ENCODE peak calls at places on chromosomes 2 and 18, in six cellular contexts. A is K562, L is IMR-90, G is ovary, K is body of pancreas, B is A549. X is an unnamed sample.

GRCh38 chr18:61237529-61237928 is 95.7 kb upstream of the CDH20 start:
- DNase-seq in G (no peak), K (no peak), L (no peak), B (no peak), A (no peak), X (no peak)

GRCh38 chr2:88218971-88219370 is 48.8 kb downstream of the THNSL2 start:
- DNase-seq in L (no peak), B (no peak), K (no peak), A (no peak), G (no peak), X (no peak)

GRCh38 chr18:3029215-3029972 is 16.4 kb upstream of the LPIN2 start:
- DNase-seq in L (peak), A (peak), B (no peak), K (no peak), G (no peak), X (no peak)

GRCh38 chr2:218323526-218324472 is 31.5 kb upstream of the TMBIM1 start:
- DNase-seq in K (peak), L (peak), G (peak), B (peak), A (no peak), X (peak)

GRCh38 chr18:59502222-59502898 is 143.3 kb upstream of the LMAN1 start:
- DNase-seq in K (peak), L (peak), G (no peak), A (no peak), B (no peak), X (peak)

GRCh38 chr2:135066710-135067109 is 14.6 kb downstream of the RAB3GAP1 start:
- DNase-seq in A (no peak), B (no peak), L (peak), G (no peak), K (no peak), X (no peak)

GRCh38 chr2:85921659-85922058 is 32.9 kb upstream of the ST3GAL5 start:
- DNase-seq in B (no peak), G (no peak), L (no peak), A (peak), K (no peak), X (no peak)

GRCh38 chr2:128783193-128783671 is 464.6 kb upstream of the HS6ST1 start:
- DNase-seq in K (no peak), A (no peak), B (no peak), L (no peak), G (peak), X (no peak)

GRCh38 chr2:218993345-218994315 is at the start of gene CRYBA2:
- DNase-seq in B (no peak), L (no peak), A (peak), G (no peak), K (peak), X (no peak)

GRCh38 chr2:81981616-81982015 is 1677.1 kb upstream of the LRRTM1 start:
- DNase-seq in A (no peak), B (no peak), G (no peak), L (no peak), K (no peak), X (no peak)

GRCh38 chr2:225354281-225354774 is 45.2 kb upstream of the NYAP2 start:
- DNase-seq in G (no peak), L (peak), K (no peak), B (peak), A (peak), X (no peak)

GRCh38 chr2:70523996-70524965 is 29.3 kb downstream of the TGFA start:
- DNase-seq in G (peak), K (peak), L (peak), A (no peak), B (peak), X (no peak)

GRCh38 chr2:45318675-45319074 is 292.4 kb downstream of the SRBD1 start:
- DNase-seq in L (no peak), K (no peak), B (no peak), A (no peak), G (no peak), X (no peak)

GRCh38 chr2:82143343-82143742 is 1838.8 kb upstream of the LRRTM1 start:
- DNase-seq in G (no peak), A (no peak), K (no peak), B (no peak), L (no peak), X (no peak)

GRCh38 chr2:205656426-205656795 is 25.9 kb upstream of the NRP2 start:
- DNase-seq in L (no peak), A (no peak), G (no peak), K (no peak), B (no peak), X (no peak)

GRCh38 chr18:61972389-61973264 is 79.8 kb upstream of the RNF152 start:
- DNase-seq in K (no peak), A (no peak), G (no peak), L (no peak), B (no peak), X (no peak)

GRCh38 chr2:8214221-8214620 is 467.6 kb upstream of the ID2 start:
- DNase-seq in G (no peak), K (no peak), B (no peak), L (peak), A (no peak), X (no peak)

GRCh38 chr2:158457826-158458616 is 1.3 kb downstream of the PKP4 start:
- DNase-seq in K (peak), L (peak), A (peak), B (peak), G (peak), X (peak)

GRCh38 chr2:214066847-214067246 is 344.0 kb upstream of the VWC2L start:
- DNase-seq in B (no peak), G (no peak), A (no peak), L (no peak), K (no peak), X (no peak)

GRCh38 chr2:26399781-26400376 is 1.8 kb upstream of the DRC1 start:
- DNase-seq in B (no peak), L (no peak), A (no peak), K (no peak), G (no peak), X (no peak)

GRCh38 chr2:152581360-152581759 is 135.9 kb downstream of the PRPF40A start:
- DNase-seq in A (no peak), L (no peak), G (no peak), B (no peak), K (no peak), X (no peak)

GRCh38 chr18:24778810-24779418 is 318.5 kb downstream of the HRH4 start:
- DNase-seq in A (no peak), B (no peak), K (no peak), L (no peak), G (no peak), X (no peak)

GRCh38 chr2:208025037-208025813 is at the start of gene PLEKHM3:
- DNase-seq in G (peak), B (peak), L (peak), A (peak), K (peak), X (peak)

GRCh38 chr2:193076995-193077394 is 882.3 kb upstream of the TMEFF2 start:
- DNase-seq in B (no peak), A (no peak), K (no peak), L (no peak), G (no peak), X (no peak)

GRCh38 chr2:164979113-164979512 is 23.8 kb upstream of the SLC38A11 start:
- DNase-seq in K (no peak), G (no peak), A (no peak), B (no peak), L (no peak), X (no peak)

GRCh38 chr2:17573085-17573805 is 32.7 kb downstream of the VSNL1 start:
- DNase-seq in K (no peak), L (no peak), A (no peak), B (no peak), G (no peak), X (no peak)

GRCh38 chr2:207163053-207163814 is 2.5 kb downstream of the KLF7 start:
- DNase-seq in L (peak), G (no peak), A (no peak), K (peak), B (peak), X (peak)

GRCh38 chr2:207163815-207164747 is 1.7 kb downstream of the KLF7 start:
- DNase-seq in K (peak), G (peak), L (peak), B (peak), A (no peak), X (peak)

GRCh38 chr2:19810637-19811036 is 91.1 kb downstream of the TTC32 start:
- DNase-seq in B (no peak), G (no peak), K (no peak), A (no peak), L (peak), X (no peak)

GRCh38 chr2:201188449-201188848 is 5.5 kb downstream of the CASP10 start:
- DNase-seq in B (no peak), K (no peak), G (no peak), A (no peak), L (no peak), X (no peak)

GRCh38 chr2:26292646-26293045 is 47.9 kb downstream of the HADHB start:
- DNase-seq in K (no peak), A (peak), L (peak), G (peak), B (no peak), X (peak)

GRCh38 chr18:11811009-11811408 is 40.2 kb upstream of the CHMP1B start:
- DNase-seq in A (no peak), G (no peak), K (no peak), L (no peak), B (no peak), X (no peak)

GRCh38 chr2:48205137-48205798 is 299.0 kb upstream of the FBXO11 start:
- DNase-seq in A (peak), K (no peak), G (no peak), L (peak), B (peak), X (no peak)

GRCh38 chr2:67772216-67773180 is 290.3 kb downstream of the C1D start:
- DNase-seq in K (peak), A (no peak), B (no peak), L (no peak), G (no peak), X (peak)

GRCh38 chr2:167844714-167845530 is 402.5 kb downstream of the STK39 start:
- DNase-seq in K (peak), L (no peak), A (peak), G (no peak), B (peak), X (no peak)

GRCh38 chr2:88074854-88075292 is 7.2 kb downstream of the SMYD1 start:
- DNase-seq in A (no peak), G (no peak), K (no peak), B (no peak), L (peak), X (no peak)

GRCh38 chr2:100887713-100888112 is 67.8 kb downstream of the NPAS2 start:
- DNase-seq in A (no peak), L (no peak), B (no peak), K (peak), G (no peak), X (no peak)

DNA sequence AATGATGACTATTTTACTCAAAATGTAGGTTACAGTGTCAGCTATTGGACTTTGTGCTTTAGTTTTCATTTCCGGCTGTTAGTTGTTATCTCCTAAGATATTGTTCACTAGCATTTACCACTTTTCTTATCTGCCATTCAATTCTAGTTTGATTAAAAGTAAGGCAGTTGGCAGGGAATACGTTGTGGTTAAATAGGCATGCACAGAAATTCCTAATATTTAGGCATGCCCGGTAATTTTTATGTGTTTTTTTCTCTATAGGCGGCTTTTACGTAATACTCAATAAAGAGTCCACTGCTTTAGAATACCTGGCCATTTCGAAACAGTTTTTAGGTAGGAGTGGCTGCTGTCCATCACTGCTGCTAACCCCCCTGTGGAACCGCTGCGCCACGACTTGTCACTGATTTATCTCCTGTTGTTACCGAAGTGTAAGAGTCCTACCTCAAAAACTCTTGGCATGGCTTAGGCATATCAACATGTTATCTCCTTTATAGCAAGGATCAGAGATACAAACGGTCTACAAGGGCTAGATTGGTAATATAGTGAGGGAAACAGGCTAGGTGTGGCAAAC is 39.5 kb downstream of the BABAM2 start:
- DNase-seq in A (no peak), L (no peak), G (no peak), K (no peak), B (no peak), X (no peak)
- H3K27ac ChIP-seq in A (no peak), L (peak), G (no peak), K (no peak), B (peak), X (peak)

DNA sequence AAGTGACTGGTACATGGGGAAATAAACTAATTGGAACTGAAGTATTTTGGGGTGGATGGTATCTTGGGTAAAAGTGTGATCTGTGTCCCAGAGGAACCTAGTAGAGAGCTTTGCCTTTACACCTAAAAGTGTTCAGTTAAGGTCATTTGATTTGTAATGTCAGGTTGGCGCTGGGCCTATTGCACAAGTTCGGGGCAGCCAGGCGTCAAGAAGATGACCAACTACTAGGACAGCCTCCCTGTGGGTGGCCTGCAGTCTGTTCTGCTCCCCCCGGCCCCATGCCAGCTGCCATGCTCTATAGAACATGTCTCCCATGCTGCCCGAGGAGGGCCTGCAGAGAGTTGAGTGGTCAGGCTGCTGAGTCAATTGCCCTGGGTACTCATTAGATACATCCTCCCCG is 10.1 kb downstream of the RRM2 start:
- DNase-seq in K (no peak), A (no peak), B (no peak), G (no peak), L (no peak), X (no peak)
- TF ChIP-seq POLR2A in K (no peak), A (peak), B (no peak), G (no peak), L (no peak), X (no peak)

GRCh38 chr2:230669386-230669935 is 43.2 kb upstream of the CAB39 start:
- DNase-seq in G (no peak), B (no peak), L (no peak), A (no peak), K (no peak), X (no peak)
- H3K27ac ChIP-seq in G (no peak), B (no peak), L (no peak), A (no peak), K (no peak), X (no peak)

GRCh38 chr2:96116424-96116878 is at the start of gene ADRA2B:
- DNase-seq in B (peak), A (peak), G (peak), L (no peak), K (peak), X (no peak)
- TF ChIP-seq POLR2A in B (no peak), A (no peak), G (no peak), L (no peak), K (no peak), X (no peak)

GRCh38 chr2:97935719-97936161 is 60.0 kb downstream of the TMEM131 start:
- DNase-seq in B (peak), K (no peak), L (peak), G (no peak), A (peak), X (no peak)
- H3K27ac ChIP-seq in B (no peak), K (no peak), L (peak), G (no peak), A (no peak), X (no peak)

X was measured in uterus.